ENCODE peak calls at places on chromosomes 13 and 19, in six cellular contexts. P is RWPE1, T is left colon, R is immature natural killer cell, S is BJ, I is ELF-1. K is an unnamed sample.

GRCh38 chr19:56554272-56554869 is 12.9 kb upstream of the ZNF470 start:
- DNase-seq in P (no peak), T (no peak), R (no peak), S (no peak), I (no peak), K (no peak)

GRCh38 chr19:11921852-11922495 is 2.9 kb upstream of the ZNF700 start:
- DNase-seq in P (no peak), T (no peak), R (no peak), S (no peak), I (peak), K (no peak)

GRCh38 chr13:101397742-101398141 is 18.6 kb downstream of the NALCN start:
- DNase-seq in P (peak), T (no peak), R (no peak), S (peak), I (no peak), K (no peak)

GRCh38 chr13:111031531-111031961 is 83.6 kb upstream of the ARHGEF7 start:
- DNase-seq in P (no peak), T (no peak), R (no peak), S (peak), I (no peak), K (no peak)

GRCh38 chr13:40063278-40063698 is 407.8 kb downstream of the COG6 start:
- DNase-seq in P (no peak), T (no peak), R (no peak), S (no peak), I (no peak), K (no peak)

GRCh38 chr13:113597386-113598080 is 13.0 kb downstream of the TFDP1 start:
- DNase-seq in P (no peak), T (no peak), R (no peak), S (no peak), I (no peak), K (peak)

GRCh38 chr19:38713227-38713649 is 31.0 kb downstream of the CAPN12 start:
- DNase-seq in P (no peak), T (no peak), R (no peak), S (no peak), I (no peak), K (no peak)

GRCh38 chr13:45162821-45163220 is 38.0 kb downstream of the KCTD4 start:
- DNase-seq in P (peak), T (no peak), R (no peak), S (peak), I (no peak), K (no peak)

GRCh38 chr13:91381371-91381770 is 17.1 kb upstream of the GPC5 start:
- DNase-seq in P (no peak), T (no peak), R (no peak), S (no peak), I (no peak), K (peak)

GRCh38 chr13:77820431-77821149 is 98.0 kb downstream of the EDNRB start:
- DNase-seq in P (no peak), T (no peak), R (no peak), S (no peak), I (peak), K (no peak)

GRCh38 chr19:48548253-48548911 is 3.6 kb upstream of the SULT2B1 start:
- DNase-seq in P (no peak), T (no peak), R (no peak), S (no peak), I (no peak), K (no peak)

GRCh38 chr19:8515317-8515716 is 1.4 kb upstream of the ZNF414 start:
- DNase-seq in P (no peak), T (no peak), R (peak), S (no peak), I (no peak), K (no peak)

GRCh38 chr13:35518337-35518736 is 41.8 kb upstream of the MAB21L1 start:
- DNase-seq in P (no peak), T (no peak), R (no peak), S (peak), I (no peak), K (no peak)

GRCh38 chr19:4388171-4389063 is 11.9 kb downstream of the SH3GL1 start:
- DNase-seq in P (no peak), T (no peak), R (no peak), S (no peak), I (peak), K (no peak)

GRCh38 chr19:41745761-41746160 is 9.6 kb upstream of the CEACAM6 start:
- DNase-seq in P (no peak), T (no peak), R (no peak), S (no peak), I (no peak), K (no peak)

GRCh38 chr19:11964858-11965645 is at the start of gene ZNF763:
- DNase-seq in P (peak), T (peak), R (peak), S (peak), I (peak), K (peak)

GRCh38 chr13:110449225-110450015 is 112.1 kb downstream of the RAB20 start:
- DNase-seq in P (no peak), T (no peak), R (no peak), S (no peak), I (no peak), K (no peak)

GRCh38 chr13:44972956-44973581 is 16.2 kb downstream of the NUFIP1 start:
- DNase-seq in P (peak), T (no peak), R (no peak), S (no peak), I (no peak), K (no peak)

GRCh38 chr13:51759240-51759639 is 44.7 kb downstream of the DHRS12 start:
- DNase-seq in P (no peak), T (no peak), R (no peak), S (no peak), I (no peak), K (no peak)

GRCh38 chr13:39787086-39787487 is 131.6 kb downstream of the COG6 start:
- DNase-seq in P (no peak), T (no peak), R (no peak), S (no peak), I (no peak), K (no peak)

GRCh38 chr19:34454685-34455084 is 26.5 kb downstream of the UBA2 start:
- DNase-seq in P (no peak), T (no peak), R (no peak), S (no peak), I (no peak), K (no peak)

GRCh38 chr13:52743988-52744387 is 4.4 kb upstream of the CNMD start:
- DNase-seq in P (no peak), T (no peak), R (no peak), S (no peak), I (no peak), K (no peak)

GRCh38 chr13:44156294-44156658 is 217.3 kb upstream of the SERP2 start:
- DNase-seq in P (no peak), T (no peak), R (no peak), S (no peak), I (no peak), K (no peak)

GRCh38 chr19:33953592-33953991 is 156.9 kb downstream of the KCTD15 start:
- DNase-seq in P (no peak), T (no peak), R (no peak), S (no peak), I (no peak), K (no peak)

GRCh38 chr13:35694549-35695233 is 218.2 kb upstream of the MAB21L1 start:
- DNase-seq in P (no peak), T (no peak), R (no peak), S (no peak), I (no peak), K (no peak)

GRCh38 chr13:91399189-91400093 is 1.0 kb downstream of the GPC5 start:
- DNase-seq in P (no peak), T (no peak), R (no peak), S (no peak), I (no peak), K (no peak)

GRCh38 chr13:32142956-32143375 is 111.4 kb downstream of the FRY start:
- DNase-seq in P (no peak), T (no peak), R (no peak), S (peak), I (peak), K (no peak)

GRCh38 chr19:3580156-3580955 is 4.9 kb upstream of the GIPC3 start:
- DNase-seq in P (no peak), T (no peak), R (no peak), S (peak), I (no peak), K (no peak)

GRCh38 chr13:59809564-59809963 is 354.2 kb downstream of the DIAPH3 start:
- DNase-seq in P (no peak), T (no peak), R (no peak), S (no peak), I (no peak), K (no peak)

GRCh38 chr13:30103161-30103858 is 204.0 kb downstream of the KATNAL1 start:
- DNase-seq in P (no peak), T (no peak), R (no peak), S (no peak), I (no peak), K (no peak)

GRCh38 chr19:18789883-18790565 is 1.1 kb downstream of the COMP start:
- DNase-seq in P (no peak), T (no peak), R (no peak), S (no peak), I (no peak), K (peak)

GRCh38 chr19:2325261-2326046 is 2.9 kb downstream of the LSM7 start:
- DNase-seq in P (no peak), T (no peak), R (no peak), S (no peak), I (no peak), K (no peak)

GRCh38 chr19:51338563-51339312 is 3.2 kb downstream of the VSIG10L start:
- DNase-seq in P (peak), T (peak), R (peak), S (no peak), I (peak), K (peak)

GRCh38 chr13:31614704-31615103 is 124.6 kb upstream of the RXFP2 start:
- DNase-seq in P (no peak), T (no peak), R (no peak), S (no peak), I (no peak), K (no peak)

GRCh38 chr19:54554896-54555295 is 18.7 kb upstream of the LILRA2 start:
- DNase-seq in P (no peak), T (no peak), R (no peak), S (no peak), I (no peak), K (no peak)

GRCh38 chr13:80342541-80343371 is 1.8 kb upstream of the SPRY2 start:
- DNase-seq in P (peak), T (peak), R (peak), S (no peak), I (peak), K (peak)

GRCh38 chr13:89862691-89863036 is 1484.8 kb upstream of the MIR17HG start:
- DNase-seq in P (no peak), T (no peak), R (no peak), S (no peak), I (no peak), K (no peak)